ENCODE peak calls at places on chromosome 22, in eight cellular contexts. One of them, this sample, is unnamed.
A peak's percentile ranks its signal among the peaks of the same experiment; 100 is the strongest.

GRCh38 chr22:23862103-23862502 is 4.4 kb downstream of the SLC2A11 start:
- DNase-seq in endothelial cell: peak; percentile 55
- DNase-seq in cardiac fibroblast: peak; percentile 68
- DNase-seq in endodermal cell: peak; percentile 83
- DNase-seq in HFF-Myc: no peak
- DNase-seq in left lung: no peak
- DNase-seq in cardiac muscle cell: peak; percentile 55
- DNase-seq in fibroblast of mammary gland: peak; percentile 54
- DNase-seq in this sample: peak; percentile 58

GRCh38 chr22:38267086-38267485 is 5.7 kb downstream of the TMEM184B start:
- DNase-seq in endothelial cell: no peak
- DNase-seq in cardiac fibroblast: peak; percentile 73
- DNase-seq in endodermal cell: no peak
- DNase-seq in HFF-Myc: no peak
- DNase-seq in left lung: no peak
- DNase-seq in cardiac muscle cell: no peak
- DNase-seq in fibroblast of mammary gland: peak; percentile 62
- DNase-seq in this sample: no peak

GRCh38 chr22:42317691-42318547 is 47.5 kb upstream of the TCF20 start:
- DNase-seq in endothelial cell: no peak
- DNase-seq in cardiac fibroblast: no peak
- DNase-seq in endodermal cell: no peak
- DNase-seq in HFF-Myc: no peak
- DNase-seq in left lung: no peak
- DNase-seq in cardiac muscle cell: no peak
- DNase-seq in fibroblast of mammary gland: no peak
- DNase-seq in this sample: no peak

GRCh38 chr22:27836181-27836580 is 34.6 kb upstream of the MN1 start:
- DNase-seq in endothelial cell: no peak
- DNase-seq in cardiac fibroblast: no peak
- DNase-seq in endodermal cell: peak; percentile 64
- DNase-seq in HFF-Myc: no peak
- DNase-seq in left lung: no peak
- DNase-seq in cardiac muscle cell: no peak
- DNase-seq in fibroblast of mammary gland: peak; percentile 37
- DNase-seq in this sample: no peak

GRCh38 chr22:24471570-24471969 is 23.6 kb upstream of the UPB1 start:
- DNase-seq in endothelial cell: no peak
- DNase-seq in cardiac fibroblast: peak; percentile 94
- DNase-seq in endodermal cell: no peak
- DNase-seq in HFF-Myc: no peak
- DNase-seq in left lung: no peak
- DNase-seq in cardiac muscle cell: no peak
- DNase-seq in fibroblast of mammary gland: peak; percentile 79
- DNase-seq in this sample: no peak

GRCh38 chr22:48885919-48886305 is 941.8 kb downstream of the BRD1 start:
- DNase-seq in endothelial cell: no peak
- DNase-seq in cardiac fibroblast: no peak
- DNase-seq in endodermal cell: peak; percentile 30
- DNase-seq in HFF-Myc: no peak
- DNase-seq in left lung: peak; percentile 48
- DNase-seq in cardiac muscle cell: no peak
- DNase-seq in fibroblast of mammary gland: no peak
- DNase-seq in this sample: no peak

GRCh38 chr22:22936190-22936914 is 48.7 kb downstream of the IGLL5 start:
- DNase-seq in endothelial cell: no peak
- DNase-seq in cardiac fibroblast: no peak
- DNase-seq in endodermal cell: no peak
- DNase-seq in HFF-Myc: no peak
- DNase-seq in left lung: peak; percentile 5
- DNase-seq in cardiac muscle cell: no peak
- DNase-seq in fibroblast of mammary gland: no peak
- DNase-seq in this sample: no peak

GRCh38 chr22:41048791-41049717 is 43.3 kb upstream of the EP300 start:
- DNase-seq in endothelial cell: peak; percentile 22
- DNase-seq in cardiac fibroblast: peak; percentile 87
- DNase-seq in endodermal cell: peak; percentile 86
- DNase-seq in HFF-Myc: peak; percentile 57
- DNase-seq in left lung: peak; percentile 84
- DNase-seq in cardiac muscle cell: peak; percentile 45
- DNase-seq in fibroblast of mammary gland: peak; percentile 60
- DNase-seq in this sample: peak; percentile 72

GRCh38 chr22:38718414-38718813 is 12.7 kb downstream of the GTPBP1 start:
- DNase-seq in endothelial cell: peak; percentile 47
- DNase-seq in cardiac fibroblast: peak; percentile 82
- DNase-seq in endodermal cell: peak; percentile 87
- DNase-seq in HFF-Myc: peak; percentile 75
- DNase-seq in left lung: no peak
- DNase-seq in cardiac muscle cell: no peak
- DNase-seq in fibroblast of mammary gland: peak; percentile 85
- DNase-seq in this sample: peak; percentile 46

GRCh38 chr22:46878549-46878948 is 116.1 kb downstream of the TBC1D22A start:
- DNase-seq in endothelial cell: no peak
- DNase-seq in cardiac fibroblast: peak; percentile 22
- DNase-seq in endodermal cell: no peak
- DNase-seq in HFF-Myc: no peak
- DNase-seq in left lung: no peak
- DNase-seq in cardiac muscle cell: no peak
- DNase-seq in fibroblast of mammary gland: peak; percentile 58
- DNase-seq in this sample: peak; percentile 52

GRCh38 chr22:35375031-35375430 is 5.9 kb upstream of the HMOX1 start:
- DNase-seq in endothelial cell: no peak
- DNase-seq in cardiac fibroblast: no peak
- DNase-seq in endodermal cell: no peak
- DNase-seq in HFF-Myc: no peak
- DNase-seq in left lung: no peak
- DNase-seq in cardiac muscle cell: no peak
- DNase-seq in fibroblast of mammary gland: peak; percentile 84
- DNase-seq in this sample: no peak

DNA sequence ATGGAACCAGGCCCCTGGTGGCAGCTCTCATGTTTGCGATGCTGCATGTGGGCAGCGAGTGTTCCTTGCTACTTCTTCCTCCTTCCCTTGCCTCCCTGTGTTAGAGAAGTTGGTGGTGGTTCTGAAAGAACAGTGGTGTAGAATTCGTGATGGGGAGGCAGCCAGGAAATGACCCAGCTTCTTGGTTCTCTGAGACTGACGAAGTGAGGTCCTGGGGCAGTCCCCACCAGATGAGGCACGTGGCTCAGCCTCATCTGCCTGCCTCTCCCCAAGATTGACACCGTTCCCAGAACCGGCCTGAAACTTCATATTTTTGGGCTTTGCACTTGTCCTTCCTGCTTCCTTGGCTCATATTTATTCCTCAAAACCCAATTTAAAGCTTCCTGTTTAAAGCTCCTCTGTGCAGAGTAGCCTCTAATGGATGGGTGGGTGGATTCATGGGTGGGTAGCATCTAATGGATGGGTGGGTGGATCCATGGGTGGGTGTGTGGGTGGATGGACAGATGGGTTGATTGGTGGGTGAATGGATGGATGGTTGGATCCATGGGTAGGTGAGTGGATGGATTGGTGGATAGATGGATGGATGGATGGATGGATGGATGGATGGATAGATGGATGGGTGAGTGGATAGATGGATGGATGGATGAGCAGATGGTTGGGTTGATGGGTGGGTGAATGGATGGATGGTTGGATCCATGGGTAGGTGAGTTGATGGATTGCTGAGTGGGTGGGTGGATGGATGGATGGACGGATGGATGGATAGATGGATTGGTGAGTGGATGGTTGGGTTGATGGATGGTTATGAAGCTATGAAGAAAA is 77.3 kb upstream of the ATXN10 start:
- DNase-seq in endothelial cell: no peak
- DNase-seq in cardiac fibroblast: no peak
- DNase-seq in endodermal cell: no peak
- DNase-seq in HFF-Myc: no peak
- DNase-seq in left lung: no peak
- DNase-seq in cardiac muscle cell: no peak
- DNase-seq in fibroblast of mammary gland: no peak
- DNase-seq in this sample: no peak
- TF ChIP-seq CTCF in endothelial cell: no peak
- TF ChIP-seq CTCF in cardiac fibroblast: no peak
- TF ChIP-seq CTCF in endodermal cell: no peak
- TF ChIP-seq CTCF in HFF-Myc: no peak
- TF ChIP-seq CTCF in left lung: no peak
- TF ChIP-seq CTCF in cardiac muscle cell: no peak
- TF ChIP-seq CTCF in fibroblast of mammary gland: no peak
- TF ChIP-seq CTCF in this sample: peak; percentile 29

GRCh38 chr22:17743661-17744411 is 30.4 kb downstream of the BID start:
- DNase-seq in endothelial cell: no peak
- DNase-seq in cardiac fibroblast: no peak
- DNase-seq in endodermal cell: peak; percentile 60
- DNase-seq in HFF-Myc: no peak
- DNase-seq in left lung: no peak
- DNase-seq in cardiac muscle cell: no peak
- DNase-seq in fibroblast of mammary gland: no peak
- DNase-seq in this sample: no peak

GRCh38 chr22:17741866-17742527 is 32.3 kb downstream of the BID start:
- DNase-seq in endothelial cell: no peak
- DNase-seq in cardiac fibroblast: no peak
- DNase-seq in endodermal cell: no peak
- DNase-seq in HFF-Myc: no peak
- DNase-seq in left lung: no peak
- DNase-seq in cardiac muscle cell: no peak
- DNase-seq in fibroblast of mammary gland: no peak
- DNase-seq in this sample: no peak

GRCh38 chr22:17744430-17744829 is 29.8 kb downstream of the BID start:
- DNase-seq in endothelial cell: no peak
- DNase-seq in cardiac fibroblast: no peak
- DNase-seq in endodermal cell: no peak
- DNase-seq in HFF-Myc: no peak
- DNase-seq in left lung: no peak
- DNase-seq in cardiac muscle cell: no peak
- DNase-seq in fibroblast of mammary gland: no peak
- DNase-seq in this sample: no peak

GRCh38 chr22:17739196-17739975 is 34.9 kb downstream of the BID start:
- DNase-seq in endothelial cell: no peak
- DNase-seq in cardiac fibroblast: no peak
- DNase-seq in endodermal cell: no peak
- DNase-seq in HFF-Myc: no peak
- DNase-seq in left lung: no peak
- DNase-seq in cardiac muscle cell: no peak
- DNase-seq in fibroblast of mammary gland: no peak
- DNase-seq in this sample: no peak

DNA sequence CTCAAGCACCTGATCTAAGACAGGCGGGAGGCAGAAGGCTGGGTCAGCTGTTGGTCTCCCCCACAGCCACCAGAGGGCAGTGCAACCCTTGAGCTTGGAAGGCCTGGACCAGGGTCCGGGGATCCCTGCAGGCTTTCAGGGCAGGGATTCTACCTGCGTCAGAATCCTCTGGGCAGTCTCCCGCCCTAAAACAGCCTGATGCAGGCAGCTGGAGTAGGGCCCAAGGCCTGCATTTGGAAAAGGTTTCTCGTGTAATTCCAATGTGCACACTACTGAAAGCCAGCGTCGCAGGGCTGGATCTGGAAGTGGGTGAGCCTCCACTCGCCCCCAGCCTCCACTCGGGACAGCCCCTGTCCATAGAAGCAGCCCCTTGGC is 31.8 kb downstream of the BID start:
- DNase-seq in endothelial cell: peak; percentile 85
- DNase-seq in cardiac fibroblast: peak; percentile 79
- DNase-seq in endodermal cell: peak; percentile 98
- DNase-seq in HFF-Myc: peak; percentile 51
- DNase-seq in left lung: peak; percentile 83
- DNase-seq in cardiac muscle cell: peak; percentile 83
- DNase-seq in fibroblast of mammary gland: peak; percentile 79
- DNase-seq in this sample: peak; percentile 89
- TF ChIP-seq CTCF in endothelial cell: peak; percentile 68
- TF ChIP-seq CTCF in cardiac fibroblast: peak; percentile 85
- TF ChIP-seq CTCF in endodermal cell: peak; percentile 87
- TF ChIP-seq CTCF in HFF-Myc: peak; percentile 82
- TF ChIP-seq CTCF in left lung: peak; percentile 76
- TF ChIP-seq CTCF in cardiac muscle cell: peak; percentile 80
- TF ChIP-seq CTCF in fibroblast of mammary gland: peak; percentile 78
- TF ChIP-seq CTCF in this sample: peak; percentile 80

GRCh38 chr22:45251828-45252227 is 11.1 kb upstream of the KIAA0930 start:
- DNase-seq in endothelial cell: no peak
- DNase-seq in cardiac fibroblast: no peak
- DNase-seq in endodermal cell: no peak
- DNase-seq in HFF-Myc: no peak
- DNase-seq in left lung: no peak
- DNase-seq in cardiac muscle cell: no peak
- DNase-seq in fibroblast of mammary gland: no peak
- DNase-seq in this sample: no peak
- TF ChIP-seq CTCF in endothelial cell: no peak
- TF ChIP-seq CTCF in cardiac fibroblast: no peak
- TF ChIP-seq CTCF in endodermal cell: no peak
- TF ChIP-seq CTCF in HFF-Myc: no peak
- TF ChIP-seq CTCF in left lung: no peak
- TF ChIP-seq CTCF in cardiac muscle cell: no peak
- TF ChIP-seq CTCF in fibroblast of mammary gland: no peak
- TF ChIP-seq CTCF in this sample: no peak

GRCh38 chr22:30212363-30212995 is 34.1 kb downstream of the LIF start:
- DNase-seq in endothelial cell: no peak
- DNase-seq in cardiac fibroblast: peak; percentile 92
- DNase-seq in endodermal cell: no peak
- DNase-seq in HFF-Myc: peak; percentile 46
- DNase-seq in left lung: peak; percentile 90
- DNase-seq in cardiac muscle cell: no peak
- DNase-seq in fibroblast of mammary gland: peak; percentile 98
- DNase-seq in this sample: no peak
- TF ChIP-seq CTCF in endothelial cell: no peak
- TF ChIP-seq CTCF in cardiac fibroblast: no peak
- TF ChIP-seq CTCF in endodermal cell: no peak
- TF ChIP-seq CTCF in HFF-Myc: no peak
- TF ChIP-seq CTCF in left lung: no peak
- TF ChIP-seq CTCF in cardiac muscle cell: peak; percentile 22
- TF ChIP-seq CTCF in fibroblast of mammary gland: no peak
- TF ChIP-seq CTCF in this sample: no peak

DNA sequence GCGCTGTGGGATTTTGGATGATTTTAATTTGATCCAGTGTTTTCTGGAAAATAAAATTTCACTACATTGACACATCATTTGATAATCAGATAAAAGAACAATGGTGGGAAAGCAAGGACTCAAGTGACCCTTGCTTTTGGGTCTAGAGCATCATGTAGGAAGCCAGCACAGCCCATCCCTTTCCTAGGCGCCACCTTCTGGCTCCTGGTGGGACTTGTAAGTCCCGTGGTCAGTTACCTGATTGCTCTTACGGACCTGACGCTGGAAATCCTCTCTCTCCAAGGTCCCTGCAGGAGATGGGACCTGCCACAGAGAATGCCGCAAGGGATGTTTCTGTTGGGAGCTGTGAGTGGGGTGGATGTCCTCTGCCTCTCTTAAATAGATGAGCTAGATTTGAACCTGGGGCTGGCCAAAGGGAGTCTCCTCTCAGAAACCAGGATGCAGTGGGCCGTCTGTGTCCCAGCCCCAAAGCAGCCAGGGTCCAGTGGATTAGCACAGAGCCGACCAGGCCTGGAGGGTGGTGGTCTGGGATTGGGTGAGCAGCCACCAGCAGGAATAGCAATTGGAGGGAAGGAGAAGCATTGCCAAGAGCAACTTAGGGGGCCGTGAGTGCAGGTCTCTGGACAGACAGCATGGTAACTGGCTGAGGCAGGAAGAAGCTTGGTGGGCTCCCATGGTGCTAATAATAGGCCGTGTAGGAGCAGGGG is 21.7 kb downstream of the TIMP3 start:
- DNase-seq in endothelial cell: peak; percentile 48
- DNase-seq in cardiac fibroblast: peak; percentile 64
- DNase-seq in endodermal cell: peak; percentile 92
- DNase-seq in HFF-Myc: no peak
- DNase-seq in left lung: no peak
- DNase-seq in cardiac muscle cell: peak; percentile 66
- DNase-seq in fibroblast of mammary gland: peak; percentile 52
- DNase-seq in this sample: peak; percentile 67
- TF ChIP-seq CTCF in endothelial cell: peak; percentile 36
- TF ChIP-seq CTCF in cardiac fibroblast: peak; percentile 55
- TF ChIP-seq CTCF in endodermal cell: peak; percentile 86
- TF ChIP-seq CTCF in HFF-Myc: peak; percentile 51
- TF ChIP-seq CTCF in left lung: peak; percentile 29
- TF ChIP-seq CTCF in cardiac muscle cell: peak; percentile 61
- TF ChIP-seq CTCF in fibroblast of mammary gland: peak; percentile 50
- TF ChIP-seq CTCF in this sample: peak; percentile 49